ENCODE peak calls at places on chromosomes 16 and 17, in five cellular contexts. One of them, this sample, is unnamed.

GRCh38 chr16:23342083-23342640 is 40.1 kb downstream of the SCNN1B start:
- DNase-seq in IMR-90: no peak
- DNase-seq in H9: no peak
- DNase-seq in H1: no peak
- DNase-seq in mesenchymal stem cell: no peak
- DNase-seq in this sample: no peak

GRCh38 chr16:3861808-3862451 is 18.6 kb downstream of the CREBBP start:
- DNase-seq in IMR-90: peak; percentile 63
- DNase-seq in H9: no peak
- DNase-seq in H1: no peak
- DNase-seq in mesenchymal stem cell: peak; percentile 47
- DNase-seq in this sample: no peak

GRCh38 chr16:75653926-75654325 is 6.4 kb downstream of the TERF2IP start:
- DNase-seq in IMR-90: peak; percentile 76
- DNase-seq in H9: no peak
- DNase-seq in H1: no peak
- DNase-seq in mesenchymal stem cell: no peak
- DNase-seq in this sample: no peak

GRCh38 chr16:63890072-63890471 is 1231.8 kb downstream of the CDH11 start:
- DNase-seq in IMR-90: peak; percentile 4
- DNase-seq in H9: no peak
- DNase-seq in H1: no peak
- DNase-seq in mesenchymal stem cell: peak; percentile 27
- DNase-seq in this sample: no peak

GRCh38 chr16:71648921-71649320 is 22.9 kb downstream of the MARVELD3 start:
- DNase-seq in IMR-90: no peak
- DNase-seq in H9: no peak
- DNase-seq in H1: no peak
- DNase-seq in mesenchymal stem cell: no peak
- DNase-seq in this sample: no peak

GRCh38 chr16:2755158-2755557 is 2.7 kb downstream of the SRRM2 start:
- DNase-seq in IMR-90: no peak
- DNase-seq in H9: no peak
- DNase-seq in H1: no peak
- DNase-seq in mesenchymal stem cell: no peak
- DNase-seq in this sample: no peak

GRCh38 chr16:81238296-81239011 is at the start of gene BCO1:
- DNase-seq in IMR-90: peak; percentile 66
- DNase-seq in H9: peak; percentile 39
- DNase-seq in H1: no peak
- DNase-seq in mesenchymal stem cell: peak; percentile 82
- DNase-seq in this sample: peak; percentile 71

GRCh38 chr17:18258356-18259038 is at the start of gene FLII:
- DNase-seq in IMR-90: peak; percentile 17
- DNase-seq in H9: peak; percentile 82
- DNase-seq in H1: peak; percentile 83
- DNase-seq in mesenchymal stem cell: peak; percentile 34
- DNase-seq in this sample: peak; percentile 63

GRCh38 chr17:10337976-10338375 is 34.8 kb downstream of the MYH13 start:
- DNase-seq in IMR-90: peak; percentile 83
- DNase-seq in H9: no peak
- DNase-seq in H1: no peak
- DNase-seq in mesenchymal stem cell: peak; percentile 89
- DNase-seq in this sample: no peak

GRCh38 chr17:18191071-18191667 is 7.5 kb downstream of the ALKBH5 start:
- DNase-seq in IMR-90: no peak
- DNase-seq in H9: no peak
- DNase-seq in H1: no peak
- DNase-seq in mesenchymal stem cell: peak; percentile 18
- DNase-seq in this sample: no peak

GRCh38 chr16:81571592-81572230 is 127.1 kb downstream of the CMIP start:
- DNase-seq in IMR-90: no peak
- DNase-seq in H9: no peak
- DNase-seq in H1: no peak
- DNase-seq in mesenchymal stem cell: no peak
- DNase-seq in this sample: no peak

GRCh38 chr17:19460695-19461094 is 49.7 kb downstream of the RNF112 start:
- DNase-seq in IMR-90: no peak
- DNase-seq in H9: peak; percentile 75
- DNase-seq in H1: peak; percentile 50
- DNase-seq in mesenchymal stem cell: no peak
- DNase-seq in this sample: no peak

GRCh38 chr16:24178496-24178895 is 77.6 kb upstream of the CACNG3 start:
- DNase-seq in IMR-90: no peak
- DNase-seq in H9: peak; percentile 55
- DNase-seq in H1: peak; percentile 70
- DNase-seq in mesenchymal stem cell: no peak
- DNase-seq in this sample: peak; percentile 52

GRCh38 chr17:69525920-69526841 is 111.7 kb downstream of the MAP2K6 start:
- DNase-seq in IMR-90: peak; percentile 71
- DNase-seq in H9: peak; percentile 62
- DNase-seq in H1: peak; percentile 52
- DNase-seq in mesenchymal stem cell: peak; percentile 79
- DNase-seq in this sample: peak; percentile 46

GRCh38 chr16:30430428-30430970 is 669 bp upstream of the DCTPP1 start:
- DNase-seq in IMR-90: no peak
- DNase-seq in H9: no peak
- DNase-seq in H1: no peak
- DNase-seq in mesenchymal stem cell: no peak
- DNase-seq in this sample: no peak

GRCh38 chr17:77444653-77445029 is 303.9 kb downstream of the SEC14L1 start:
- DNase-seq in IMR-90: peak; percentile 78
- DNase-seq in H9: no peak
- DNase-seq in H1: no peak
- DNase-seq in mesenchymal stem cell: peak; percentile 85
- DNase-seq in this sample: no peak
- H3K14ac ChIP-seq in IMR-90: peak overlapping the region; percentile 93
- H3K14ac ChIP-seq in H9: no peak overlapping the region
- H3K14ac ChIP-seq in H1: no peak overlapping the region
- H3K14ac ChIP-seq in mesenchymal stem cell: peak overlapping the region; percentile 78
- H3K14ac ChIP-seq in this sample: no peak overlapping the region

GRCh38 chr17:57852955-57853328 is 3.1 kb upstream of the MRPS23 start:
- DNase-seq in IMR-90: no peak
- DNase-seq in H9: no peak
- DNase-seq in H1: no peak
- DNase-seq in mesenchymal stem cell: no peak
- DNase-seq in this sample: no peak

GRCh38 chr17:57852041-57852954 is 2.5 kb upstream of the MRPS23 start:
- DNase-seq in IMR-90: no peak
- DNase-seq in H9: no peak
- DNase-seq in H1: peak; percentile 41
- DNase-seq in mesenchymal stem cell: no peak
- DNase-seq in this sample: no peak

GRCh38 chr17:57849874-57850754 is at the start of gene MRPS23:
- DNase-seq in IMR-90: peak; percentile 99
- DNase-seq in H9: peak; percentile 100
- DNase-seq in H1: peak; percentile 90
- DNase-seq in mesenchymal stem cell: peak; percentile 99
- DNase-seq in this sample: peak; percentile 95

GRCh38 chr17:57853695-57854094 is 3.9 kb upstream of the MRPS23 start:
- DNase-seq in IMR-90: no peak
- DNase-seq in H9: no peak
- DNase-seq in H1: no peak
- DNase-seq in mesenchymal stem cell: no peak
- DNase-seq in this sample: no peak

GRCh38 chr17:57849163-57849873 is 526 bp downstream of the MRPS23 start:
- DNase-seq in IMR-90: no peak
- DNase-seq in H9: no peak
- DNase-seq in H1: no peak
- DNase-seq in mesenchymal stem cell: no peak
- DNase-seq in this sample: no peak
- H3K14ac ChIP-seq in IMR-90: peak overlapping the region; percentile 76
- H3K14ac ChIP-seq in H9: no peak overlapping the region
- H3K14ac ChIP-seq in H1: no peak overlapping the region
- H3K14ac ChIP-seq in mesenchymal stem cell: peak overlapping the region; percentile 91
- H3K14ac ChIP-seq in this sample: peak overlapping the region; percentile 79

GRCh38 chr17:77318021-77318420 is 177.3 kb downstream of the SEC14L1 start:
- DNase-seq in IMR-90: no peak
- DNase-seq in H9: no peak
- DNase-seq in H1: no peak
- DNase-seq in mesenchymal stem cell: no peak
- DNase-seq in this sample: no peak

GRCh38 chr17:77317091-77317519 is 176.3 kb downstream of the SEC14L1 start:
- DNase-seq in IMR-90: no peak
- DNase-seq in H9: no peak
- DNase-seq in H1: no peak
- DNase-seq in mesenchymal stem cell: peak; percentile 15
- DNase-seq in this sample: no peak

GRCh38 chr17:77320046-77320445 is 179.3 kb downstream of the SEC14L1 start:
- DNase-seq in IMR-90: peak; percentile 63
- DNase-seq in H9: peak; percentile 29
- DNase-seq in H1: no peak
- DNase-seq in mesenchymal stem cell: peak; percentile 81
- DNase-seq in this sample: no peak

GRCh38 chr17:77319211-77320031 is 178.7 kb downstream of the SEC14L1 start:
- DNase-seq in IMR-90: peak; percentile 86
- DNase-seq in H9: peak; percentile 78
- DNase-seq in H1: no peak
- DNase-seq in mesenchymal stem cell: peak; percentile 98
- DNase-seq in this sample: no peak

DNA sequence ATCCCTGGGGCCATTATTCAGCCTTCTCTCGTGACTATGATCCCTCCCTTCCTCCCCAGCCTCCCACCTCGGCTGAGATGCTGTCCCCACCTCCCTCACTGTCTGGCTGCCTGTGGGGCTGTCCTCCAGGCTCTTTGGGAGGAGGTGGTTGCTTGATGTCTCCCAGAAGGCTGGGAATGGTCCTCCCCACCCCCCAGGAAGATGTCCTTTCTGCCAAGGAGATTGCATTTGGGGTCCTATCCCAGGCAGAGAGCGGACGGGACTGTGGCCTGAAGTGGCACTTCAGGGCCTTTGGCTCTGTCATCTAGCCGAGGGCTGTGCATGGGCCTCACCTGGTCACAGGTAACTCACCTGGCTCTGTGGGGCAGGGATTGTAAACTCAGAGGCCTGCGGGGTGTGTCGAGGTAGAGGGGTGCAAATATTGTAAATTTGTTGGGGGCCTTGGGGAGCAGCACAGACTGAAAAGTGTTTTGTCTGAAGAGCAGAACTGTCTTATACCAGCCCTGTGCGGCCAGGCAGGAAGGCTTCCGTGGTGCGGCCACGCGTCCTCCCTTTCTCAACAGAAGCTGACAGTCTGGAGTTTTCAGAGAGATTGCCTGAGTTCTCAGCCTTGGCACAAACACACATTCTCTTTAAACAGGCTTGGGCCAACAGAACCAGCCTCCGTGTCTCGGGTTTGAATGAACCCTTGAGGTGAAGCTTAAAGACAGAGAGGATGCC is 177.9 kb downstream of the SEC14L1 start:
- DNase-seq in IMR-90: peak; percentile 29
- DNase-seq in H9: no peak
- DNase-seq in H1: no peak
- DNase-seq in mesenchymal stem cell: peak; percentile 72
- DNase-seq in this sample: no peak
- H3K14ac ChIP-seq in IMR-90: peak overlapping the region; percentile 97
- H3K14ac ChIP-seq in H9: no peak overlapping the region
- H3K14ac ChIP-seq in H1: no peak overlapping the region
- H3K14ac ChIP-seq in mesenchymal stem cell: peak overlapping the region; percentile 3
- H3K14ac ChIP-seq in this sample: no peak overlapping the region

GRCh38 chr16:9050102-9050830 is 41.2 kb upstream of the HAPSTR1 start:
- DNase-seq in IMR-90: peak; percentile 16
- DNase-seq in H9: peak; percentile 94
- DNase-seq in H1: peak; percentile 87
- DNase-seq in mesenchymal stem cell: no peak
- DNase-seq in this sample: no peak

GRCh38 chr16:9048302-9048700 is 43.1 kb upstream of the HAPSTR1 start:
- DNase-seq in IMR-90: peak; percentile 34
- DNase-seq in H9: no peak
- DNase-seq in H1: no peak
- DNase-seq in mesenchymal stem cell: peak; percentile 74
- DNase-seq in this sample: no peak

GRCh38 chr16:9046667-9047055 is 44.8 kb upstream of the HAPSTR1 start:
- DNase-seq in IMR-90: no peak
- DNase-seq in H9: no peak
- DNase-seq in H1: no peak
- DNase-seq in mesenchymal stem cell: no peak
- DNase-seq in this sample: no peak

GRCh38 chr16:9049241-9049640 is 42.2 kb upstream of the HAPSTR1 start:
- DNase-seq in IMR-90: peak; percentile 97
- DNase-seq in H9: no peak
- DNase-seq in H1: no peak
- DNase-seq in mesenchymal stem cell: peak; percentile 97
- DNase-seq in this sample: no peak

DNA sequence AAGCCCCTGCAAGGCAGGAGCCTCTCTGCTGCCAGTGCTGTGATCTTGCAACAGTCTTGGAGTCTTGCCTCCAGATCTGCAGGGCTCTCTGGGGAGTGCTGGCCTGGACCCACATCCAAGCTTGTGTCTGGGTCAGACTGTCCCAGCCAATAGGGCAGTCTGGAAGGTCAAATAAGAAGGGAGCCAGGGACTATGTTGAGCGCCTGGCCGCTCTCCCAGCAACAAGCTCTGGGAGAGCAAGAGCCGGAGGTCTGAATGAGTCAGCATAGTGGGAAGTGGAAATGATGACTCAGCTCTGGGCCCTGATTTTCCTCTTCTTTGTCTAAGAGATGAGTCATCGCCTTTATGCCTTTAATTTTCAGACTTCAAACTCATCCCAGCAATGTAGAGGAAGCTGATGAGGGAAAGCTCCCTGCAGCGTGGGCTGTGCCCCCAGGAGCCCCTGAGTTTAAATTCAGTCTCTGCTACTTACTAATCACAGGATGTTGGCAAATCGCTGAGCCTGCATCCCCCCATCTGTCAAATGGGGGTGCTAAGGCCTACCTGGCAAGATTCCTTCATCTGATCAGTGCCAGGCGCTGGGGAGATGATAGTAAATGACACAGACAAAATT is 43.6 kb upstream of the HAPSTR1 start:
- DNase-seq in IMR-90: peak; percentile 99
- DNase-seq in H9: peak; percentile 83
- DNase-seq in H1: peak; percentile 50
- DNase-seq in mesenchymal stem cell: peak; percentile 100
- DNase-seq in this sample: peak; percentile 35
- H3K14ac ChIP-seq in IMR-90: peak overlapping the region; percentile 40
- H3K14ac ChIP-seq in H9: no peak overlapping the region
- H3K14ac ChIP-seq in H1: no peak overlapping the region
- H3K14ac ChIP-seq in mesenchymal stem cell: no peak overlapping the region
- H3K14ac ChIP-seq in this sample: no peak overlapping the region

This sample was measured in neuronal stem cell.